ENCODE peak calls at places on chromosomes 13 and 19, in four cellular contexts. H is neural progenitor cell, O is OCI-LY7, G is GM23338. T is an unnamed sample.
A peak's percentile ranks its signal among the peaks of the same experiment; 100 is the strongest.

GRCh38 chr13:69124996-69125395 is 982.6 kb upstream of the ATXN8OS start:
- DNase-seq in H (no peak), O (no peak), G (no peak), T (no peak)

GRCh38 chr19:18465214-18465963 is 27.5 kb upstream of the ISYNA1 start:
- DNase-seq in H (no peak), O (no peak), G (no peak), T (no peak)

GRCh38 chr13:66624302-66624701 is 605.8 kb downstream of the PCDH9 start:
- DNase-seq in H (no peak), O (no peak), G (no peak), T (no peak)

GRCh38 chr19:38252935-38253691 is 3.1 kb downstream of the PPP1R14A start:
- DNase-seq in H (peak; percentile 43), O (no peak), G (no peak), T (peak; percentile 40)

GRCh38 chr19:18346091-18346490 is 5.7 kb downstream of the PGPEP1 start:
- DNase-seq in H (no peak), O (no peak), G (peak; percentile 84), T (no peak)

GRCh38 chr19:10508707-10509106 is 5.6 kb upstream of the KEAP1 start:
- DNase-seq in H (no peak), O (no peak), G (no peak), T (no peak)

GRCh38 chr19:51114087-51114714 is 6.0 kb upstream of the CTU1 start:
- DNase-seq in H (no peak), O (no peak), G (no peak), T (no peak)

GRCh38 chr19:38211206-38211605 is 12.8 kb downstream of the DPF1 start:
- DNase-seq in H (peak; percentile 70), O (no peak), G (peak; percentile 70), T (peak; percentile 70)

GRCh38 chr13:108020027-108020426 is 195.3 kb downstream of the LIG4 start:
- DNase-seq in H (no peak), O (no peak), G (no peak), T (peak; percentile 14)

GRCh38 chr13:47457631-47458030 is 543.4 kb downstream of the SUCLA2 start:
- DNase-seq in H (no peak), O (no peak), G (no peak), T (no peak)

GRCh38 chr13:108220042-108220441 is 1.9 kb downstream of the ABHD13 start:
- DNase-seq in H (no peak), O (no peak), G (peak; percentile 6), T (peak; percentile 32)

GRCh38 chr13:20414475-20415287 is 111.0 kb downstream of the CRYL1 start:
- DNase-seq in H (no peak), O (no peak), G (peak; percentile 69), T (no peak)

GRCh38 chr13:29605860-29606526 is 10.5 kb upstream of the SLC7A1 start:
- DNase-seq in H (no peak), O (no peak), G (no peak), T (no peak)

GRCh38 chr13:46392967-46393366 is 5.9 kb upstream of the RUBCNL start:
- DNase-seq in H (no peak), O (peak; percentile 93), G (no peak), T (no peak)

GRCh38 chr19:21586341-21587116 is 81.1 kb downstream of the ZNF429 start:
- DNase-seq in H (peak; percentile 41), O (no peak), G (peak; percentile 62), T (peak; percentile 30)

GRCh38 chr13:110520431-110521295 is 40.9 kb downstream of the RAB20 start:
- DNase-seq in H (no peak), O (no peak), G (no peak), T (peak; percentile 44)

GRCh38 chr13:109968876-109969577 is 182.6 kb upstream of the IRS2 start:
- DNase-seq in H (no peak), O (no peak), G (no peak), T (no peak)

GRCh38 chr13:43663474-43664090 is 123.2 kb downstream of the ENOX1 start:
- DNase-seq in H (no peak), O (no peak), G (no peak), T (no peak)

GRCh38 chr13:44396963-44397580 is 23.4 kb downstream of the SERP2 start:
- DNase-seq in H (peak; percentile 88), O (no peak), G (no peak), T (peak; percentile 70)

GRCh38 chr13:79405501-79405830 is 589 bp downstream of the RBM26 start:
- DNase-seq in H (no peak), O (no peak), G (peak; percentile 44), T (no peak)

GRCh38 chr19:45162464-45163143 is 1.8 kb upstream of the NKPD1 start:
- DNase-seq in H (no peak), O (no peak), G (no peak), T (no peak)

GRCh38 chr19:13095393-13095784 is 7.3 kb downstream of the LYL1 start:
- DNase-seq in H (peak; percentile 79), O (peak; percentile 62), G (peak; percentile 85), T (no peak)

GRCh38 chr19:38634757-38635482 is 12.5 kb upstream of the ACTN4 start:
- DNase-seq in H (peak; percentile 67), O (peak; percentile 70), G (peak; percentile 73), T (peak; percentile 76)

GRCh38 chr19:5293607-5294089 is 47.0 kb downstream of the PTPRS start:
- DNase-seq in H (peak; percentile 88), O (no peak), G (peak; percentile 84), T (peak; percentile 72)

GRCh38 chr13:46374710-46375109 is 12.3 kb downstream of the RUBCNL start:
- DNase-seq in H (no peak), O (peak; percentile 81), G (no peak), T (no peak)

GRCh38 chr19:17283504-17283996 is 1.8 kb downstream of the ANKLE1 start:
- DNase-seq in H (no peak), O (no peak), G (no peak), T (no peak)

GRCh38 chr13:74290324-74290773 is 156.1 kb upstream of the KLF12 start:
- DNase-seq in H (peak; percentile 52), O (peak; percentile 88), G (peak; percentile 93), T (peak; percentile 54)

GRCh38 chr19:51887522-51888498 is at the start of gene ZNF577:
- DNase-seq in H (peak; percentile 87), O (no peak), G (peak; percentile 98), T (peak; percentile 81)

GRCh38 chr19:23055946-23056345 is 53.0 kb upstream of the ZNF728 start:
- DNase-seq in H (no peak), O (no peak), G (no peak), T (no peak)

GRCh38 chr19:10936661-10937084 is 8.1 kb downstream of the TIMM29 start:
- DNase-seq in H (peak; percentile 96), O (peak; percentile 88), G (peak; percentile 96), T (peak; percentile 91)

GRCh38 chr19:39474139-39474620 is 6.5 kb upstream of the TIMM50 start:
- DNase-seq in H (peak; percentile 77), O (peak; percentile 65), G (peak; percentile 87), T (peak; percentile 74)

GRCh38 chr19:13956365-13956744 is 4.0 kb downstream of the DCAF15 start:
- DNase-seq in H (no peak), O (no peak), G (no peak), T (peak; percentile 2)

GRCh38 chr13:82791035-82791434 is 1091.2 kb downstream of the SLITRK1 start:
- DNase-seq in H (no peak), O (no peak), G (no peak), T (no peak)

GRCh38 chr13:99956473-99957349 is 14.9 kb downstream of the ZIC5 start:
- DNase-seq in H (peak; percentile 77), O (no peak), G (peak; percentile 60), T (no peak)
- TF ChIP-seq EZH2phosphoT487 in H (peak; percentile 43), O (no peak), G (no peak), T (peak; percentile 75)

GRCh38 chr19:48190288-48191284 is 20.1 kb downstream of the ZSWIM9 start:
- DNase-seq in H (peak; percentile 81), O (peak; percentile 90), G (peak; percentile 98), T (peak; percentile 83)
- TF ChIP-seq CTCF in H (peak; percentile 55), O (peak; percentile 69), G (peak; percentile 68), T (peak; percentile 31)

GRCh38 chr19:1757468-1758230 is 4.3 kb downstream of the ONECUT3 start:
- DNase-seq in H (peak; percentile 63), O (no peak), G (no peak), T (no peak)
- H3K4me2 ChIP-seq in H (peak overlapping the region; percentile 48), O (no peak overlapping the region), G (peak overlapping the region; percentile 68), T (no peak overlapping the region)

DNA sequence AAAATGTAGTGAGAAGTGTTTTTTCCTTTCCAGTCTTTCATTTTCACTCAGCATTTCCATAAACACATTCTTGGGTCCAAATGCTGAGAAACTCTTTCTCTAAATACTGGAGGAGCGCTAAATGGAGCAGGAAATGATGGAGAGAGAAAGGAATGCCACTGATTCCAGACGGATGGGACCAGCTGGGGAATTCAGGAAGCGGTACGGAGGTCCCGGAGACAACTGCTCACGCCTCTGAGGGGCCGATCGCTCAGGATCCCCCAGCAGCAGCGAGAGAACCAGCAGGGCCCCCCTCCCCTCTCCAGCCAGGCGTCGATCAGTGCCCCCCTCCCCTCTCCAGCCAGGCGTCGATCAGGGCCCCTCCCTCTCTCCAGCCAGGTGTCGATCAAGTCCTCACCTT is 13.2 kb downstream of the RASA3 start:
- DNase-seq in H (peak; percentile 77), O (no peak), G (peak; percentile 95), T (peak; percentile 80)
- TF ChIP-seq EZH2phosphoT487 in H (no peak), O (no peak), G (no peak), T (no peak)

GRCh38 chr19:41537789-41538188 is 38.2 kb upstream of the CEACAM21 start:
- DNase-seq in H (no peak), O (peak; percentile 48), G (peak; percentile 74), T (no peak)
- TF ChIP-seq CTCF in H (peak; percentile 37), O (peak; percentile 85), G (peak; percentile 62), T (no peak)